ENCODE peak calls at places on chromosomes 5 and 9, in six cellular contexts. One of them, this sample, is unnamed.

GRCh38 chr9:93064392-93065124 is 6.1 kb downstream of the SUSD3 start:
- DNase-seq in mammary epithelial cell: peak; percentile 26
- DNase-seq in epithelial cell of esophagus: no peak
- DNase-seq in hepatocyte: no peak
- DNase-seq in thyroid gland: peak; percentile 30
- DNase-seq in brain microvascular endothelial cell: no peak
- DNase-seq in this sample: peak; percentile 61

GRCh38 chr5:114305402-114306207 is 56.3 kb upstream of the KCNN2 start:
- DNase-seq in thyroid gland: no peak
- DNase-seq in brain microvascular endothelial cell: peak; percentile 20
- DNase-seq in hepatocyte: peak; percentile 53
- DNase-seq in epithelial cell of esophagus: peak; percentile 21
- DNase-seq in mammary epithelial cell: peak; percentile 6
- DNase-seq in this sample: peak; percentile 69

GRCh38 chr5:104081232-104081631 is 518.6 kb upstream of the NUDT12 start:
- DNase-seq in mammary epithelial cell: no peak
- DNase-seq in epithelial cell of esophagus: no peak
- DNase-seq in brain microvascular endothelial cell: no peak
- DNase-seq in hepatocyte: no peak
- DNase-seq in thyroid gland: no peak
- DNase-seq in this sample: no peak

GRCh38 chr9:129678844-129679243 is 13.4 kb downstream of the PRRX2 start:
- DNase-seq in epithelial cell of esophagus: no peak
- DNase-seq in hepatocyte: no peak
- DNase-seq in thyroid gland: no peak
- DNase-seq in mammary epithelial cell: no peak
- DNase-seq in brain microvascular endothelial cell: no peak
- DNase-seq in this sample: no peak

GRCh38 chr9:130993303-130994030 is 15.5 kb upstream of the LAMC3 start:
- DNase-seq in brain microvascular endothelial cell: no peak
- DNase-seq in mammary epithelial cell: no peak
- DNase-seq in epithelial cell of esophagus: no peak
- DNase-seq in thyroid gland: no peak
- DNase-seq in hepatocyte: no peak
- DNase-seq in this sample: no peak

GRCh38 chr9:33159058-33159759 is 7.9 kb downstream of the B4GALT1 start:
- DNase-seq in thyroid gland: peak; percentile 65
- DNase-seq in mammary epithelial cell: peak; percentile 62
- DNase-seq in brain microvascular endothelial cell: peak; percentile 36
- DNase-seq in hepatocyte: peak; percentile 46
- DNase-seq in epithelial cell of esophagus: no peak
- DNase-seq in this sample: peak; percentile 46

GRCh38 chr5:101942321-101942882 is 353.7 kb downstream of the SLCO4C1 start:
- DNase-seq in thyroid gland: peak; percentile 40
- DNase-seq in brain microvascular endothelial cell: peak; percentile 20
- DNase-seq in mammary epithelial cell: peak; percentile 16
- DNase-seq in hepatocyte: peak; percentile 66
- DNase-seq in epithelial cell of esophagus: peak; percentile 56
- DNase-seq in this sample: peak; percentile 75

GRCh38 chr5:133925866-133926488 is 42.4 kb downstream of the C5orf15 start:
- DNase-seq in brain microvascular endothelial cell: peak; percentile 40
- DNase-seq in epithelial cell of esophagus: peak; percentile 54
- DNase-seq in mammary epithelial cell: no peak
- DNase-seq in thyroid gland: no peak
- DNase-seq in hepatocyte: no peak
- DNase-seq in this sample: no peak

GRCh38 chr9:113929634-113930092 is 53.6 kb downstream of the ZNF618 start:
- DNase-seq in epithelial cell of esophagus: peak; percentile 59
- DNase-seq in mammary epithelial cell: peak; percentile 44
- DNase-seq in thyroid gland: no peak
- DNase-seq in brain microvascular endothelial cell: peak; percentile 55
- DNase-seq in hepatocyte: no peak
- DNase-seq in this sample: no peak

GRCh38 chr9:133101356-133102189 is 19.5 kb downstream of the RALGDS start:
- DNase-seq in brain microvascular endothelial cell: no peak
- DNase-seq in thyroid gland: no peak
- DNase-seq in mammary epithelial cell: no peak
- DNase-seq in hepatocyte: no peak
- DNase-seq in epithelial cell of esophagus: no peak
- DNase-seq in this sample: no peak

GRCh38 chr5:135306557-135306956 is 92.5 kb downstream of the MACROH2A1 start:
- DNase-seq in hepatocyte: no peak
- DNase-seq in thyroid gland: no peak
- DNase-seq in mammary epithelial cell: no peak
- DNase-seq in brain microvascular endothelial cell: no peak
- DNase-seq in epithelial cell of esophagus: no peak
- DNase-seq in this sample: no peak

GRCh38 chr9:121736147-121736721 is 84.8 kb downstream of the DAB2IP start:
- DNase-seq in epithelial cell of esophagus: no peak
- DNase-seq in thyroid gland: peak; percentile 88
- DNase-seq in brain microvascular endothelial cell: no peak
- DNase-seq in mammary epithelial cell: no peak
- DNase-seq in hepatocyte: peak; percentile 84
- DNase-seq in this sample: no peak
- H3K4me3 ChIP-seq in epithelial cell of esophagus: peak overlapping the region; percentile 21
- H3K4me3 ChIP-seq in thyroid gland: peak overlapping the region; percentile 24
- H3K4me3 ChIP-seq in brain microvascular endothelial cell: peak overlapping the region; percentile 47
- H3K4me3 ChIP-seq in mammary epithelial cell: peak overlapping the region; percentile 35
- H3K4me3 ChIP-seq in hepatocyte: peak overlapping the region; percentile 19
- H3K4me3 ChIP-seq in this sample: no peak overlapping the region

DNA sequence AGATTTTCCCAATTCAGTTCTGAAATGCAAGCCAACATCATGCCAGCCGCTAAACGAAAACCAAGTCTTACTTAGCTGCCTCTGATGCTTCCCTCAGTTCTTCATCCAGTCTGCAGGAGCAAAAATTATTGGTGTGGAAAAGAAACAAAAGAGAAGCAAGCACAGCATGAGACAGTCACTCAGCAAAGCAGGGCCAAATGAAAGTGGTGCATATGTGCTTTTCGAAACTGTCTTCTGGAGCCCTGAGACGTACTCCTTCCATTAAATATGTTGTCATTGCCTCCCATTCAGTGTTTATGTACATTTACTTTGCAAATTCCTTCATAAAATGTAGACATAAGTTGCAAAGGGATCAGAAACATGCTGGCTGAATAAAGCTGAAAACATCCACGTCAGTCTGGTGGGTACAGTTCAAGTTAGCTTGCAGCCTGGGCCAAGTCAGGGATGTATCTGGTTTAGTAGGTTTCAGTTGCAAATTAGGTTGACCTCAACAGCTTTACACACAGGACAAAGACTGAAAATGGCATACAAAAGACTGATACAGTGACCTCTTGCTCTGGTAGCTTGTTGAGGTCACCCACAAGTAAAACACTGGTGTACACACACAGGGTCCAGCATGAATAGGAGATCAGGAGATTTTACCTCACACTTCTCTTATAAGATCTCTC is 139.7 kb upstream of the PCA3 start:
- DNase-seq in thyroid gland: no peak
- DNase-seq in hepatocyte: no peak
- DNase-seq in mammary epithelial cell: no peak
- DNase-seq in brain microvascular endothelial cell: no peak
- DNase-seq in epithelial cell of esophagus: no peak
- DNase-seq in this sample: no peak
- H3K4me3 ChIP-seq in thyroid gland: no peak overlapping the region
- H3K4me3 ChIP-seq in hepatocyte: no peak overlapping the region
- H3K4me3 ChIP-seq in mammary epithelial cell: no peak overlapping the region
- H3K4me3 ChIP-seq in brain microvascular endothelial cell: no peak overlapping the region
- H3K4me3 ChIP-seq in epithelial cell of esophagus: no peak overlapping the region
- H3K4me3 ChIP-seq in this sample: no peak overlapping the region

DNA sequence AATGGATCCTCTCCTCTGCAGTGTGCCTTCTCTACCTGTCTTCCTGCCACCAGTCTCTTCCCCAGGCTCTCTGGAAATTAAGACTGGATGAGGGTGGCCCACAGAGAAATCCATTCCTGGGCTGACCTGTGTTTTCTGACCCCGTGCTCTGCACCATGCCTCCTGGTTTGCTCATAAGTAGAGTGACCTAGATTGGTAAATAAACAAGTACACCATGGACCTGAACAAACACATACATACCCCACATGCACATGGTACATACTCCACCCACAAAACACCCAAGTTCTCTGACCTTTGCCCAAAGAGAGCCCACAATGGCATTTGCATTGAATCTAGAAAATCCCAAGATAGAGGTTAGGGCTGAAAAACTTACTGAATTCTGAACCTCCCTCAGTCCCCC is 77.5 kb upstream of the PLPP6 start:
- DNase-seq in mammary epithelial cell: no peak
- DNase-seq in thyroid gland: no peak
- DNase-seq in brain microvascular endothelial cell: no peak
- DNase-seq in epithelial cell of esophagus: no peak
- DNase-seq in hepatocyte: no peak
- DNase-seq in this sample: no peak
- H3K4me3 ChIP-seq in mammary epithelial cell: no peak overlapping the region
- H3K4me3 ChIP-seq in thyroid gland: no peak overlapping the region
- H3K4me3 ChIP-seq in brain microvascular endothelial cell: no peak overlapping the region
- H3K4me3 ChIP-seq in epithelial cell of esophagus: no peak overlapping the region
- H3K4me3 ChIP-seq in hepatocyte: no peak overlapping the region
- H3K4me3 ChIP-seq in this sample: no peak overlapping the region

DNA sequence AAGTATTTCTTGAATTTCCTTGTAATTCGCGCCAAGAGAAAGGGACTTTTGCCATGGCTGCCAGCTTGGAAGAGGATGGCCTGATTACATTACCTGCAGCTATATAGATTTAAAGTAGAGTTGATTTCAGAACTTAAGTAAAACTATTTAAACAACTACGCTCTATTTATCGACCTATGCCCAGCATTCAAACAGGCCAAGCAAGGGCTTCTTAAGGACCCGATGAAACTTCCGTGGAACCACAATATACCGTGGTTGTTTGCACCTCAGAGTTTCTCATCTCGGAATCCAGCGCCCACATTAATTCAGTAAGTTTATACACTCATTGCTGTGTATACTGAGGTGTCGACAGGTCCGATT is 492 bp upstream of the CDC14B start:
- DNase-seq in brain microvascular endothelial cell: no peak
- DNase-seq in epithelial cell of esophagus: no peak
- DNase-seq in mammary epithelial cell: no peak
- DNase-seq in thyroid gland: no peak
- DNase-seq in hepatocyte: no peak
- DNase-seq in this sample: no peak
- H3K4me3 ChIP-seq in brain microvascular endothelial cell: peak overlapping the region; percentile 57
- H3K4me3 ChIP-seq in epithelial cell of esophagus: peak overlapping the region; percentile 53
- H3K4me3 ChIP-seq in mammary epithelial cell: peak overlapping the region; percentile 70
- H3K4me3 ChIP-seq in thyroid gland: peak overlapping the region; percentile 25
- H3K4me3 ChIP-seq in hepatocyte: peak overlapping the region; percentile 25
- H3K4me3 ChIP-seq in this sample: no peak overlapping the region

GRCh38 chr9:96621619-96622018 is 2.0 kb upstream of the CDC14B start:
- DNase-seq in epithelial cell of esophagus: no peak
- DNase-seq in mammary epithelial cell: no peak
- DNase-seq in thyroid gland: no peak
- DNase-seq in brain microvascular endothelial cell: no peak
- DNase-seq in hepatocyte: no peak
- DNase-seq in this sample: no peak

DNA sequence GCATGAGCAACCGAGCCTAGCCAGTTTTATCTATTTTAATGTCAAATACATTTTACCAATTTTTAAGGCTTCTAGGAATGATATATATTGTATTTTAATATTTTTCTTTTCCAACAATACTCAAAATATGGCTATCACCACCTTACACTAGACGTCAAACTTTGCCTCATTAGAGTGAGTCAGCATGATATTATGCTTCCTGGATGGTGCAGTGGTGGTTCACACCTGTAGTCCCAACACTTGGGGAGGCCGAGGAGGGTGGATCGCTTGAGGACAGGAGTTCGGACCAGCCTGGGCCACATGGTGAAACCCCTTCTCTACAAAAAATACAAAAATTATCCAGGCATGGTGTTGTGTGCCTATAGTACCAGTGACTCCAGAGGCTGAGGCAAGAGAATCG is 7.3 kb upstream of the CDC14B start:
- DNase-seq in thyroid gland: no peak
- DNase-seq in epithelial cell of esophagus: peak; percentile 27
- DNase-seq in brain microvascular endothelial cell: no peak
- DNase-seq in mammary epithelial cell: no peak
- DNase-seq in hepatocyte: no peak
- DNase-seq in this sample: no peak
- H3K4me3 ChIP-seq in thyroid gland: no peak overlapping the region
- H3K4me3 ChIP-seq in epithelial cell of esophagus: no peak overlapping the region
- H3K4me3 ChIP-seq in brain microvascular endothelial cell: no peak overlapping the region
- H3K4me3 ChIP-seq in mammary epithelial cell: no peak overlapping the region
- H3K4me3 ChIP-seq in hepatocyte: no peak overlapping the region
- H3K4me3 ChIP-seq in this sample: no peak overlapping the region

DNA sequence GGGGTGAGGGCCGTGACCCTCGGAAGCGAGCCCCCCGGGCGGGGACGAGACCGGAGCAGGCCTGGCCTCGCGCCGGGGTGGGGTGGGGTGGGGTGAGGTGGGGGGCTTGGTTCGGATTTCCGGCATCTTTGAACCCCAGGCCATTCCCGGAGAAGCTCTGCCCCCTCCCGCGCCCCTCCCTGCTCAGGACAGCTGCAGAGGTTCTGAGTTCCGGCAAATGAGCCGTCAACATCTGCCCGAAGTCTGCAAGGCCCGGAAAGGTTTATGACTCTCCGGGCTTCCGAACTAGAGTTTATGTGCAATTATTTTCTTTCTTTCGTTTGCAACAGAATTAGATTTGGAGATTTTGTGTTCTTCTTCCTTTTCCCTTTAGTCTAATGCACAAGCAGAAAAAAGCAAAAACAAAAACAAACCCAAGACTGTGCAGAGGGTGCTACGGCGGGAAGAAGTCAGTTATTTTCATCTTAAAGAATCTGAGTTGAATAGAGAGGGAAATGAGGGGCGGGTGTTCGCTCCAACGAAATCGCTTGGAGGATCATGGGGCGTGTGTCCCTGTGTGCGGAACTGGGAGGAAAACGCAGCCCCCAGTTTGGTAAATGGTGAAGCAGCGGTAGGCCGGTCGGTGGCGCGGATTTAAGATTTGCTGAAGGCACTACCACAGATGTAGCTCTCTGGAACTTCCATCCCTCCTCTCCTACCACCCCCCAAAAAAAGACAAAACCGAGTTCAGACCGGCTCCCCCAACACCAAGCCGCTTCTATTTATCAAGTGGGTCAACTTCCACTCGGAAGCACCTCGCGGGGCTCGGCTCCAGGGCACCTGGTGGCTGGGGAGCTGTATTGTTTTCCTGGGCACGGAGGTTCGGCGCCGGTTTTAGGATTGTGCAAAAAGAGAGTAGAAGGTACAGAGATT is 4.8 kb downstream of the LHX2 start:
- DNase-seq in hepatocyte: no peak
- DNase-seq in epithelial cell of esophagus: no peak
- DNase-seq in thyroid gland: no peak
- DNase-seq in mammary epithelial cell: no peak
- DNase-seq in brain microvascular endothelial cell: no peak
- DNase-seq in this sample: no peak
- H3K4me3 ChIP-seq in hepatocyte: no peak overlapping the region
- H3K4me3 ChIP-seq in epithelial cell of esophagus: no peak overlapping the region
- H3K4me3 ChIP-seq in thyroid gland: no peak overlapping the region
- H3K4me3 ChIP-seq in mammary epithelial cell: no peak overlapping the region
- H3K4me3 ChIP-seq in brain microvascular endothelial cell: no peak overlapping the region
- H3K4me3 ChIP-seq in this sample: no peak overlapping the region

This sample was measured in Karpas-422.